ENCODE peak calls at places on chromosomes 16 and 17, in four cellular contexts. G is HL-60, V is K562, Z is GM12878. K is an unnamed sample.
A peak's percentile ranks its signal among the peaks of the same experiment; 100 is the strongest.

GRCh38 chr16:27408602-27409031 is 6.6 kb downstream of the IL21R start:
- DNase-seq in G (no peak), Z (peak; percentile 79), V (no peak), K (no peak)

GRCh38 chr17:77649717-77650211 is 308.7 kb upstream of the TNRC6C start:
- DNase-seq in Z (no peak), V (peak; percentile 43), G (no peak), K (no peak)

GRCh38 chr16:28208824-28209223 is 2.9 kb downstream of the XPO6 start:
- DNase-seq in V (no peak), G (no peak), Z (no peak), K (no peak)

GRCh38 chr16:17519041-17519440 is 48.3 kb upstream of the XYLT1 start:
- DNase-seq in V (no peak), Z (no peak), G (no peak), K (no peak)

GRCh38 chr17:2954898-2955445 is 108.4 kb downstream of the OR1D5 start:
- DNase-seq in G (peak; percentile 1), Z (no peak), V (no peak), K (no peak)

GRCh38 chr17:2050246-2050866 is 4.5 kb upstream of the HIC1 start:
- DNase-seq in G (no peak), V (peak; percentile 83), Z (no peak), K (no peak)

GRCh38 chr17:7446669-7447068 is 1.8 kb downstream of the CHRNB1 start:
- DNase-seq in G (no peak), Z (no peak), V (no peak), K (no peak)

GRCh38 chr17:45451131-45451530 is 18.5 kb upstream of the ARHGAP27 start:
- DNase-seq in V (no peak), Z (no peak), G (no peak), K (no peak)

GRCh38 chr17:1908699-1909309 is 79.0 kb downstream of the RPA1 start:
- DNase-seq in Z (no peak), G (peak; percentile 53), V (peak; percentile 28), K (no peak)

GRCh38 chr17:73289549-73290254 is 22.1 kb downstream of the CDC42EP4 start:
- DNase-seq in G (no peak), Z (no peak), V (no peak), K (no peak)

GRCh38 chr16:528111-529011 is 849 bp downstream of the CAPN15 start:
- DNase-seq in V (peak; percentile 39), G (peak; percentile 61), Z (no peak), K (no peak)

GRCh38 chr17:82930043-82930923 is 90.5 kb upstream of the ZNF750 start:
- DNase-seq in G (no peak), V (no peak), Z (no peak), K (no peak)

GRCh38 chr17:66610734-66611133 is 224.2 kb upstream of the CACNG5 start:
- DNase-seq in V (no peak), G (no peak), Z (no peak), K (no peak)

GRCh38 chr17:79841369-79842135 is 2.3 kb upstream of the CBX4 start:
- DNase-seq in Z (no peak), G (no peak), V (no peak), K (no peak)

GRCh38 chr17:18099516-18099915 is 9.0 kb upstream of the MYO15A start:
- DNase-seq in G (no peak), Z (no peak), V (no peak), K (no peak)

GRCh38 chr16:69017036-69017783 is 88.2 kb upstream of the HAS3 start:
- DNase-seq in G (no peak), Z (no peak), V (no peak), K (no peak)

GRCh38 chr17:74778960-74779359 is 2.8 kb upstream of the NAT9 start:
- DNase-seq in Z (no peak), G (peak; percentile 50), V (no peak), K (no peak)

GRCh38 chr17:74779948-74780400 is 3.8 kb upstream of the NAT9 start:
- DNase-seq in G (peak; percentile 98), Z (peak; percentile 63), V (no peak), K (peak; percentile 63)

GRCh38 chr17:74782571-74782970 is 6.4 kb upstream of the NAT9 start:
- DNase-seq in V (no peak), G (no peak), Z (no peak), K (no peak)

GRCh38 chr17:74777884-74778490 is 1.8 kb upstream of the NAT9 start:
- DNase-seq in G (peak; percentile 58), V (no peak), Z (no peak), K (no peak)

GRCh38 chr17:74780443-74781238 is 4.5 kb upstream of the NAT9 start:
- DNase-seq in Z (no peak), V (peak; percentile 49), G (peak; percentile 66), K (no peak)
- TF ChIP-seq SPI1 in Z (no peak), V (no peak), G (no peak), K (no peak)

DNA sequence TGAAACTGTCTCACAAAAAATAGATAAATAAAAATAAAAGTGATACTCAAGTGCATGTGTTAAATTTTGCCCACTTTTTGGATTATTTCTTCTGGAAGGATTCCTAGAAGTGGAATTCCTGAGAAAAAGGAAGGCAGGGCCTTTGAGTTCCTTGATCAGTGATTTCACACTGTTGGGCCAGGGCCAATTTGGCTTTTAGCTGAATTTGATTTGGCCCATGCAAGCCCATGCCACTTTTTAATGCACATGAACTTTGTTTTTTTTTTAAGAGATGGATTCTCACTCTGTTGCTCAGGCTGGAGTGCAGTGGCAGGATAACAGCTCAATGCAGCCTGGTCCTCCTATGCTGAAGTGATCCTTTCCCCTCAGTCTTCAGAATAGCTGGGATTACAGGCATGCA is 96.3 kb downstream of the TNFRSF13B start:
- DNase-seq in G (no peak), V (no peak), Z (no peak), K (no peak)
- TF ChIP-seq SPI1 in G (no peak), V (no peak), Z (no peak), K (no peak)

GRCh38 chr16:12540290-12540689 is 263.4 kb downstream of the CPPED1 start:
- DNase-seq in G (no peak), Z (no peak), V (no peak), K (no peak)

GRCh38 chr16:12543700-12544476 is 259.8 kb downstream of the CPPED1 start:
- DNase-seq in Z (peak; percentile 48), V (no peak), G (no peak), K (no peak)

GRCh38 chr16:12542818-12543699 is 260.6 kb downstream of the CPPED1 start:
- DNase-seq in V (no peak), Z (no peak), G (no peak), K (no peak)

GRCh38 chr16:12539185-12539929 is 264.3 kb downstream of the CPPED1 start:
- DNase-seq in Z (peak; percentile 87), V (no peak), G (no peak), K (no peak)

DNA sequence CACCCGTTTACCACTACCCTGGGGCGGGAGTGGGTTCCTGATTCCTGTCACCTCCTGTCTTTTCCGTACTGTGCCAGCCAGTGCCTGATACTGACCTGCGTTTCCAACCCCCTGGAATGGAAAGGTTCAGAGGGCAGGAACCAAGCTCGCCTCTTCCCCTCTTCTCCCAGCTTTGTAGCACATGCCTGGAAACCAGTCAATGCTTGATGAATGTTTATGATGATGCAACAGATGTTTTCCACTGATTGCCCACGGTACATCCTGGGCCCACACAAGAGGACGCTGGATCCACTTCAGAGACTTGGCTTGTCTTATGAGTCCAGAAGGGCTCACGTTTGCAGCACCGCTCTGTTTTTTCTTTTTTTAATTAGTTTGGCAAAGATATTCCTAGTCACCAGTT is 262.0 kb downstream of the CPPED1 start:
- DNase-seq in G (no peak), V (peak; percentile 26), Z (no peak), K (no peak)
- TF ChIP-seq SPI1 in G (no peak), V (no peak), Z (no peak), K (no peak)

GRCh38 chr16:12268602-12269001 is 292.1 kb downstream of the SNX29 start:
- DNase-seq in V (no peak), Z (no peak), G (no peak), K (no peak)

GRCh38 chr16:12272264-12272663 is 295.7 kb downstream of the SNX29 start:
- DNase-seq in Z (no peak), V (no peak), G (no peak), K (no peak)

GRCh38 chr16:12271006-12271405 is 294.5 kb downstream of the SNX29 start:
- DNase-seq in G (peak; percentile 11), V (peak; percentile 37), Z (no peak), K (no peak)

GRCh38 chr16:12265168-12265567 is 288.6 kb downstream of the SNX29 start:
- DNase-seq in G (no peak), Z (no peak), V (no peak), K (no peak)

GRCh38 chr16:12267491-12267890 is 291.0 kb downstream of the SNX29 start:
- DNase-seq in G (no peak), Z (no peak), V (no peak), K (no peak)
- TF ChIP-seq SPI1 in G (no peak), Z (no peak), V (no peak), K (no peak)

GRCh38 chr16:21076186-21076883 is 74.3 kb downstream of the DNAH3 start:
- DNase-seq in V (no peak), G (no peak), Z (no peak), K (no peak)
- TF ChIP-seq SPI1 in V (no peak), G (no peak), Z (no peak), K (no peak)

GRCh38 chr16:21656795-21657768 is 4.7 kb upstream of the IGSF6 start:
- DNase-seq in G (peak; percentile 41), Z (peak; percentile 32), V (peak; percentile 64), K (no peak)
- TF ChIP-seq SPI1 in G (peak; percentile 2), Z (peak; percentile 95), V (no peak), K (peak; percentile 91)

K was measured in GM12891.